ENCODE peak calls at places on chromosomes 11 and 22, in seven cellular contexts. E is fibroblast of lung, M is lower leg skin, R is choroid plexus epithelial cell, U is Panc1, D is Peyer's patch, T is heart right ventricle. H is an unnamed sample.

GRCh38 chr22:43643362-43643761 is 168.7 kb downstream of the EFCAB6 start:
- DNase-seq in T (no peak), R (no peak), D (no peak), M (peak), U (no peak), E (no peak), H (no peak)

GRCh38 chr11:20966489-20966888 is 297.1 kb downstream of the NELL1 start:
- DNase-seq in R (no peak), U (no peak), T (no peak), E (no peak), D (no peak), M (no peak), H (no peak)

GRCh38 chr11:1826552-1827094 is 8.2 kb upstream of the SYT8 start:
- DNase-seq in D (no peak), E (peak), U (no peak), R (peak), T (peak), M (peak), H (no peak)

GRCh38 chr11:15106201-15106965 is 8.3 kb upstream of the INSC start:
- DNase-seq in E (peak), T (no peak), U (no peak), D (no peak), M (no peak), R (peak), H (no peak)

GRCh38 chr11:125345706-125346561 is 150.1 kb downstream of the FEZ1 start:
- DNase-seq in T (peak), R (peak), U (no peak), E (peak), D (peak), M (peak), H (no peak)

GRCh38 chr11:66363805-66364535 is 7.6 kb downstream of the SLC29A2 start:
- DNase-seq in T (peak), E (no peak), R (peak), M (no peak), U (no peak), D (no peak), H (no peak)

GRCh38 chr11:20563871-20564270 is 35.5 kb upstream of the SLC6A5 start:
- DNase-seq in D (no peak), M (no peak), U (no peak), R (no peak), T (no peak), E (no peak), H (no peak)

GRCh38 chr22:34702279-34702678 is 363.7 kb upstream of the ISX start:
- DNase-seq in U (no peak), T (no peak), R (no peak), E (no peak), D (no peak), M (no peak), H (no peak)

GRCh38 chr11:2166091-2166851 is 5.3 kb upstream of the INS start:
- DNase-seq in U (no peak), D (no peak), E (peak), T (peak), M (no peak), R (peak), H (no peak)

GRCh38 chr11:115498354-115498753 is 5.9 kb downstream of the CADM1 start:
- DNase-seq in E (no peak), T (no peak), D (no peak), U (no peak), R (no peak), M (no peak), H (no peak)

GRCh38 chr11:113014262-113014661 is 53.0 kb downstream of the NCAM1 start:
- DNase-seq in D (no peak), M (no peak), U (no peak), E (peak), T (no peak), R (no peak), H (no peak)

GRCh38 chr11:58616594-58616993 is 5.9 kb upstream of the CNTF start:
- DNase-seq in M (no peak), D (no peak), T (peak), U (no peak), E (peak), R (peak), H (no peak)

GRCh38 chr11:34299284-34299961 is 58.4 kb downstream of the ABTB2 start:
- DNase-seq in U (no peak), M (no peak), D (no peak), T (no peak), R (no peak), E (no peak), H (no peak)

GRCh38 chr22:47369431-47370015 is 607.1 kb downstream of the TBC1D22A start:
- DNase-seq in D (no peak), U (no peak), E (no peak), R (no peak), M (peak), T (no peak), H (no peak)

GRCh38 chr11:134407321-134407828 is 4.7 kb downstream of the B3GAT1 start:
- DNase-seq in D (no peak), R (no peak), T (no peak), U (no peak), M (no peak), E (no peak), H (no peak)

GRCh38 chr22:27726726-27727449 is 74.7 kb downstream of the MN1 start:
- DNase-seq in M (no peak), R (peak), E (peak), T (peak), D (no peak), U (no peak), H (peak)

GRCh38 chr22:18028817-18029527 is 4.6 kb upstream of the MICAL3 start:
- DNase-seq in E (no peak), D (no peak), M (no peak), U (no peak), T (no peak), R (no peak), H (no peak)

GRCh38 chr11:72738199-72739141 is 13.7 kb downstream of the ARAP1 start:
- DNase-seq in T (no peak), E (peak), R (no peak), M (peak), U (no peak), D (peak), H (no peak)

GRCh38 chr11:13098890-13099289 is 89.8 kb downstream of the RASSF10 start:
- DNase-seq in E (no peak), R (no peak), U (no peak), M (no peak), T (no peak), D (no peak), H (no peak)

GRCh38 chr11:97389270-97389669 is 999.5 kb downstream of the JRKL start:
- DNase-seq in D (no peak), E (no peak), M (no peak), T (no peak), R (no peak), U (no peak), H (no peak)

GRCh38 chr11:2813968-2814367 is 71.6 kb downstream of the CDKN1C start:
- DNase-seq in D (no peak), E (no peak), R (no peak), M (no peak), T (no peak), U (no peak), H (no peak)

GRCh38 chr11:65425971-65426838 is 3.6 kb downstream of the NEAT1 start:
- DNase-seq in R (peak), U (no peak), D (peak), M (no peak), E (peak), T (no peak), H (peak)

GRCh38 chr22:49704345-49705215 is 123.1 kb downstream of the BRD1 start:
- DNase-seq in R (no peak), U (no peak), E (no peak), T (no peak), D (no peak), M (no peak), H (no peak)

GRCh38 chr11:122007611-122008071 is 108.4 kb downstream of the BLID start:
- DNase-seq in D (no peak), U (no peak), E (peak), T (no peak), R (peak), M (no peak), H (no peak)

GRCh38 chr11:57645716-57646085 is 4.0 kb downstream of the YPEL4 start:
- DNase-seq in D (no peak), M (no peak), R (no peak), T (no peak), U (no peak), E (no peak), H (no peak)

GRCh38 chr11:64566042-64566914 is 24.7 kb upstream of the SLC22A12 start:
- DNase-seq in D (peak), E (peak), R (peak), U (no peak), M (no peak), T (no peak), H (no peak)

DNA sequence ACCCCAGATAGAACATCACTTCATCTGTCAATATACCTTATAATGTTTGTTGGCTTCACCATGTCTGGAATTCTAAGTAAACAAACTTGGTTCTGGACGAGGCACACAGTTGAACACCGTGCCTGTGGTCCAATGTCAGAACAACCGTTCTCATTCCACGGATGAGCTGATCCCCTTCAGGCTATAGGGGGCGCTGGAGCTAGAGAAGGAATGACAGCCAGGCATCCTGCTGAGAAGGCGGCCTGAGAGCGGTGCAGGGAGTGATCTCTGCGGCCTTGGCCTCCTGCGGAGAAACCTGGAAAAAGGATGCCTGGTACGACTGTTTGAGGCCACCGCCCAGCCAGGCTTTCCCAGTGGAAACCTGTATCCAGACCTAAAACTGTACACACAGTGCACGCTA is 48.7 kb downstream of the FDX1 start:
- DNase-seq in E (no peak), T (no peak), M (no peak), R (peak), U (no peak), D (no peak), H (no peak)
- TF ChIP-seq CTCF in E (no peak), T (peak), M (no peak), R (peak), U (peak), D (no peak), H (peak)

DNA sequence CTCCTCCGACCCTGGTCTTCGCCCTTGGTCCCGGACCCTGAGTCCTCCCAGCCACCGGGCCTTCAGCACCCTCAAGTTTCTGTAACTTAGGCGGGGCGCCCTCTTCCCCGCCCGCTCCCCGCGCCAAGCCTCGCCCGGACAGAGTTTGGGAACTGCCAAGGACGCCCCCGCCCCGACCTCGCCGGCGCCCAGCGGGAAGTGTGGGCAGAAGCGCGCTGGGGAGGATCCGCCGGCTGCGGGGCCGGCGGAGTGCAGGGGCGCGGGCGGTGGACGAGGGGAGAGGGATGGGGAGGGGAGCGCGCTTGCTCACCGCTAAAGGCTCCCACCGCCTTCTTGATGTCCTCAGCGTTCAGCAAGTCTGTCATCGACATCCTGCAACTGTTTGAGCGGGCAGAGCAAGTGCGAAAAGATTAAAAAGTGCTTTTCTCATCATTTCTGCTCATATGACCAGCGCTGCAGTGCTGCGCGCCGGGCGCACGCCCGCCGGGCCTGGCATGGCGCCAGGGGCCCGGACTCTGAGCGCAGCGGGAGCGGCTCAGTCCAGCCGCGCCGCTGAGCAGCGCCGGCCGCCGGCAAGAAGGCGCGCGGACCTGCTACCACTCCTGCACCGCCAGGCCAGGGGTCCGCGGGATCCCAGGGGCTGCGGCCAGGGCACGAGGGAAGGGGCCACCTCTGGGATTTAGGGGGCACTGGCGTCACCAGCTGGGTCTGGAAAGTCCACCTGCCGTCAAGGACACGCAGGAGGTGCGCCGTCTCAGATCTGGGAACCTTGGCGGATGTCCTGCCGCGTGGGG is at the start of gene PVALB:
- DNase-seq in D (no peak), U (no peak), R (peak), M (no peak), E (peak), T (peak), H (no peak)
- H3K4me3 ChIP-seq in D (no peak), U (peak), R (no peak), M (no peak), E (no peak), T (peak), H (no peak)

DNA sequence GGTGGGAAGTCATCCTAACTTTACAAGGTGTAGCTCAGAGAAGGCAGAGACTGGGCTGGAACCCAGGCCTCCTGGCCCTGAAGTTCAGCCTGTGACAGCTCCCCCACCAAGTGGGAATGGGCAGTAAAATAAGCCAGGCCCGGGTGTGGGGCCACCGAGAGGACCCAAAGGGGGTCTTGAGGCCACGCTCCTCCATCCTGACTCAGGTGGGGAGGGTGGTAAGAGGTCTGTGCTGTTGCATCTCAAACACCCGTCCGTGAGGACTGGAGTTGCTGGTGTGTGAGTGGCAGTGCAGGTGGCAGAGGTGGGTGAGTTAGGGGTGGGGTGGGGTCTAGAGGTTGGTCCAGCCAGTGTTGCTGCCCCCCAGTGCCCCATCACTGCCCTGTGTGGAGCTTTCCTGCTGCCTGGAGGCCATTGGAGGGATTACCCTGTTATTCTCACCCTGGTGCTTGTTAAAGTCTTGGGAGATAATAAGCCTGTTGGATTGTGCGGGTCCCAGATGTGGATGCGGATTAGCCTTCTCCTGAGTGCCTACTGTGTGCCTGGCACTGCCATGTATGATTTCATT is 12.7 kb downstream of the SERPINH1 start:
- DNase-seq in E (no peak), R (no peak), D (no peak), T (no peak), U (no peak), M (no peak), H (no peak)
- TF ChIP-seq CTCF in E (peak), R (peak), D (no peak), T (peak), U (no peak), M (no peak), H (peak)

GRCh38 chr11:68471360-68472340 is 11.1 kb downstream of the PPP6R3 start:
- DNase-seq in M (no peak), R (peak), D (no peak), U (no peak), E (no peak), T (no peak), H (peak)
- H3K4me3 ChIP-seq in M (no peak), R (no peak), D (no peak), U (no peak), E (no peak), T (no peak), H (no peak)

GRCh38 chr11:68798221-68798813 is 43.4 kb downstream of the CPT1A start:
- DNase-seq in R (peak), E (peak), M (no peak), D (peak), T (peak), U (peak), H (no peak)
- TF ChIP-seq CTCF in R (peak), E (peak), M (no peak), D (peak), T (peak), U (peak), H (peak)

GRCh38 chr22:40310771-40311120 is 35.6 kb upstream of the ADSL start:
- DNase-seq in U (no peak), M (no peak), T (no peak), D (no peak), R (no peak), E (no peak), H (no peak)
- H3K4me3 ChIP-seq in U (no peak), M (no peak), T (no peak), D (no peak), R (no peak), E (peak), H (no peak)

DNA sequence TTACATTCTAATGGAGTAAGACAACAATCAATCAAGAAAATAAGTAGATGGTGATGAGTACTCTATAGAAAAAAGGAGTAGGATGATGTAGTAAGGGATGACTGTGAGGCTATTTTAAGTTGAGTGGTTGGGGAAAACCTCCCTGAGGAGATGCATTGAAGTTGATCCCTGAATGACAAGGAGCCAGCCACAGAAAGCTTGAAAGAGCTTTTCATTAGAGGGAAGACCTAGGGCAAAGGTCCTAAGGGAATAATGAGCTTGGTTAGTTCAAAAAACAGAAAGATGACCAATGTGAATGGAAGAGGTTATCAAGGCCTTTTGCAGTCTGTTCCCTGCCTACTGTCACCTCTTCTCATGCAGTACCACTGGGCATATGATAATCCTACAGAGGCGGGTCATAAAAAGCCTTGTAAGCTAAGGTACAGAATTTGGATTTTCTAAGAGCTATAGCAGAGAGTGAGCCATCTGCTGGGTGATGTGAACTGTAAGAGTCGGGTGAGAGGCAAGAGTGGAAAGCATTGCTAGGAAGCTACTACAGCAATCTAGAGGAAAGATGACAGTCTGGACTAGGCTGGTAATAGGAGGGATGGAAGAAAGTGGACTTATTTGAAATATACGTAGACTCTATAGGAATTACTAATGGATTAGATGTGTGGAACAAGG is 3.1 kb downstream of the PPP2R1B start:
- DNase-seq in T (no peak), D (no peak), E (peak), R (peak), U (no peak), M (no peak), H (no peak)
- TF ChIP-seq CTCF in T (no peak), D (no peak), E (peak), R (peak), U (peak), M (no peak), H (peak)